ENCODE peak calls at places on chromosomes 4 and X, in five cellular contexts. Z, Y, S, N and F are unnamed samples.
A peak's percentile ranks its signal among the peaks of the same experiment; 100 is the strongest.

GRCh38 chrX:40331766-40332165 is 234.0 kb upstream of the BCOR start:
- DNase-seq in N (no peak), S (no peak), Z (no peak), Y (no peak), F (no peak)

GRCh38 chrX:21490341-21490740 is 116.1 kb downstream of the CNKSR2 start:
- DNase-seq in N (no peak), Y (no peak), S (no peak), Z (no peak), F (no peak)

GRCh38 chr4:83231620-83232056 is 53.0 kb downstream of the COQ2 start:
- DNase-seq in Y (no peak), Z (no peak), S (peak; percentile 14), N (no peak), F (no peak)

GRCh38 chrX:153922932-153923857 is 2.9 kb downstream of the ARHGAP4 start:
- DNase-seq in Z (peak; percentile 93), Y (no peak), N (peak; percentile 58), S (no peak), F (no peak)

GRCh38 chrX:49710744-49711319 is 15.0 kb upstream of the PAGE1 start:
- DNase-seq in Y (peak; percentile 47), Z (no peak), S (no peak), N (no peak), F (no peak)

GRCh38 chr4:106898621-106899230 is 137.4 kb downstream of the DKK2 start:
- DNase-seq in Z (no peak), S (no peak), Y (peak; percentile 58), N (peak; percentile 53), F (peak; percentile 81)

GRCh38 chrX:85963736-85964135 is 83.6 kb downstream of the CHM start:
- DNase-seq in Y (peak; percentile 64), N (peak; percentile 96), Z (no peak), S (no peak), F (peak; percentile 10)

GRCh38 chrX:49054073-49054762 is 4.6 kb upstream of the CCDC120 start:
- DNase-seq in Y (no peak), N (no peak), Z (no peak), S (no peak), F (no peak)

GRCh38 chr4:52718123-52718522 is 33.1 kb downstream of the ERVMER34-1 start:
- DNase-seq in N (peak; percentile 49), Z (no peak), Y (peak; percentile 69), S (no peak), F (no peak)

GRCh38 chr4:150586162-150586561 is 4.2 kb downstream of the MAB21L2 start:
- DNase-seq in Y (no peak), N (no peak), Z (no peak), S (no peak), F (no peak)

GRCh38 chrX:56113785-56114436 is 118.2 kb upstream of the KLF8 start:
- DNase-seq in Z (no peak), N (no peak), S (no peak), Y (peak; percentile 94), F (no peak)

GRCh38 chrX:56120242-56120641 is 111.9 kb upstream of the KLF8 start:
- DNase-seq in Z (no peak), Y (no peak), N (no peak), S (no peak), F (no peak)

DNA sequence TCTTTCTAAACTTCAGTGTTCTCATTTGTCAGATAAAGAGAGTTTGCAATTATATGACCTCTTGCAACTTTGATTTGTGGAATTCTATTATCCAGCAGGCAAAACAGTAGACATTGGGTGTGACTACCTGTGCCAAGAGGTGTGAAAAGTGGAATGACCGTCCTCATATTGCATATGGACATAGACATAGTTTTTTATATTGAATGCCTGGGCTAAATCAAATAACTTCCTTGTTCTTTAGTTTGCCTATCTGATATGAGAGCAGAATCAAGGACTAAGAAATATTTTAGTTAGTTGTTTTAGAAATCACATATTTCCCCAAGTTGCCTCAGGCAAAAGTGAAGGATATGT is 117.7 kb upstream of the KLF8 start:
- DNase-seq in Y (no peak), Z (no peak), N (no peak), S (no peak), F (no peak)
- H3K4me3 ChIP-seq in Y (no peak overlapping the region), Z (no peak overlapping the region), N (no peak overlapping the region), S (no peak overlapping the region), F (no peak overlapping the region)

GRCh38 chrX:46676399-46677351 is 82.2 kb downstream of the SLC9A7 start:
- DNase-seq in N (no peak), Z (no peak), Y (no peak), S (no peak), F (no peak)
- H3K27ac ChIP-seq in N (no peak overlapping the region), Z (no peak overlapping the region), Y (no peak overlapping the region), S (no peak overlapping the region), F (no peak overlapping the region)

DNA sequence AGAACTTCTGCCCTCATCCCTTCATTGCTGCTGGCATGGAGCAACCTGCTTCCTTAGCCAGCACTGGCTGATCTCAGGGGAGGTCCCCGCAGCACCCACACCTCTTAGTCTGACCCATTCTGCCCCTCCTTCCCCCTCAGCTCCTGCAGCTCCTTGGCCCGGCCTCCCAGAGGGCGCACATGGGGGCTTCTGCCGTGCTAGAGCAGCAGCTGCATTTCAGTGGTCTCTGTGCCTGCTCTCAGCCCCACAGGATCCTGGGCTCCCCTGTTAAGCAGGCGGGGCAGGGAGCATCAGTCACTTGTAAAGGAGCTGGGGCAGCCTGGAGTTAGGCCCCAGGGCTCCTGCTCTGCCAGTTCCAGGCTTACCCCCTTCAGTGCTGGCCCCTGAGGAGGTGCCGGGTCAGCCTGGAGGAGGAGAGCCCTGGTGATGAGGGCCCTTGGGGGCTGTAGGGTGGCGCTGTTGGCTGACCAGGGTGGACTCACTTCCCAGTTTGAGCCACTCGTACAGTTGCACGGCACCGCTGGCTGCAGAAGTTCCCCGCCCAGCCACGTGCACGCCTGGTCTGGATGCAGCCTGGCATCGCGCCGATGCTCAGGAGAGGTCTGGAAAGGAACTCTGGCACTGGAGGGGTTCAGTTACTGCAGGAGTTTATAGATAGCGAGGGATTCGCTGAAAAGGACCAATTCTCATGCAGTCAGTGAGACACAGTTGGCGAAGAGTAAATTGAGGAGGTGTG is 85.1 kb upstream of the PSAPL1 start:
- DNase-seq in S (no peak), Z (no peak), Y (no peak), N (no peak), F (no peak)
- H3K4me1 ChIP-seq in S (peaks cover 8% of the 10 kb centered on the region), Z (no peaks in the 10 kb centered on the region), Y (no peaks in the 10 kb centered on the region), N (no peaks in the 10 kb centered on the region), F (no peaks in the 10 kb centered on the region)

GRCh38 chrX:134806707-134807038 is 148.4 kb upstream of the PLAC1 start:
- DNase-seq in Y (no peak), Z (no peak), S (no peak), N (no peak), F (no peak)
- H3K4me3 ChIP-seq in Y (no peak overlapping the region), Z (no peak overlapping the region), S (peak overlapping the region; percentile 92), N (peak overlapping the region; percentile 62), F (peak overlapping the region; percentile 63)

DNA sequence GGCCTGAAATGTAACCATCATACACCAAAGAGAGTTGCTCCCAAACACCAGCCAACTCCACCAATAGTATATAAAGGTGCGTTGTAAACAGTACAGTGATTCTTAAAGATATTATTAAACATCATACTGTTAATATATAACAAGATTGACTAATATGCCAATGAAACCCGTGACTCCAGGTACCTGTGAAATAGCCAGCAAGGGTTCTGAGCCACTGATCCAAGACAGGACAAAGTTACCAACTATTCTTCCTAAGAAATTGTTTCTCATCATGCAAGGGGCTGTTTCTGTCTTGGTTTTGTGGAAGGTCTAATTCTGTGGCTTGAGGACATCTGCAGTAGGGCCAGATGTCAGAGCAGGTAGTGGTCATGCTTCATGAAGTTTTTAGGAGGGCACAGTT is 47.2 kb downstream of the FHL1 start:
- DNase-seq in Y (no peak), Z (no peak), N (no peak), S (no peak), F (no peak)
- H3K27ac ChIP-seq in Y (no peak overlapping the region), Z (no peak overlapping the region), N (no peak overlapping the region), S (no peak overlapping the region), F (no peak overlapping the region)

DNA sequence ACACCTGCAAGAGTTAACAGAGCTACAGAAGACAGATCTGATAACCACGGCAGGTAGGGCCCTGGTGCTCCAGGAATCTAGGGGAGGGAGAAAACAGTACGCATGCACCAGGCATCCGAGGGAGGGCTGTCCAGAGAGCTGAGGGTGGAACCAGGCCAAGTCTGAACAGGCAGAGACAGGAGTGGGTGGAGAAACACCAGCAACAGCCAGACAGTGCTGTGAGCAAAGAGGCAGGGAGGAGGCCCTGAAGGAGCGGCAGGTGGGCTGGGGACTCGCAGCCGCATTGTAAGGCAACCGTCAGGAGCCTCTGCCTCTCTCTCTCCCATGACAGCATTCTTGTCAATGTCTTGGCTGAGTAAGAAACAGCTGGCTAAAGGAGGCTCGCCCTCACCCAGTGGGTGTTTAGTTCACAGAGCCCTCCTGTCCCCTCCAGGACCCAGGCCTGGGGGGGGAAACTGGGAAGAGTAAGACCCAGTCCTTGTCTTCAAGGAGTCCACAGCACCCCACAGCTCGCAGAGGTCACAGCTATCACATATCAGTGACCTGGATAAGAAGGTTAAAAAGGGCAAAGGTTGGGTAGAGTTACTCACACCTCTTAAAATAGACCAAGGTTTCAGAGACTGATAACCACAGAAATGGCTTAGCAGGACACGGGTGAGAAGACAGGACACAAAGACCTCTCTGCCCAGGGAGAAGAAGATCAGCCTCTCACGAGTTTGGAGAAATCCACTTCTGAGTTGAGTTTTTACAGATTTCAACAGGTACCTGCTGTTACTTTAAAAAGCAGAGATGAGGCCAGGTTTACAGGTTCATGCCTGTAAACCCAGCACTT is 10.5 kb downstream of the ACSL1 start:
- DNase-seq in Z (peak; percentile 81), Y (peak; percentile 42), N (peak; percentile 74), S (no peak), F (peak; percentile 39)
- H3K4me1 ChIP-seq in Z (no peaks in the 10 kb centered on the region), Y (peaks cover 2% of the 10 kb centered on the region), N (peaks cover 7% of the 10 kb centered on the region), S (peaks cover 6% of the 10 kb centered on the region), F (no peaks in the 10 kb centered on the region)